ENCODE peak calls at places on chromosomes 12 and 14, in five cellular contexts. L is EH, D is kidney tubule cell, X is ACHN, W is breast epithelium. F is an unnamed sample.

GRCh38 chr12:96422192-96422591 is 22.0 kb upstream of the CDK17 start:
- DNase-seq in L (peak; percentile 82), D (no peak), X (no peak), W (no peak), F (no peak)

GRCh38 chr12:45989277-45989856 is 1.0 kb downstream of the SCAF11 start:
- DNase-seq in L (no peak), D (no peak), X (peak; percentile 71), W (no peak), F (peak; percentile 1)

GRCh38 chr14:71716371-71716770 is 215.9 kb upstream of the RGS6 start:
- DNase-seq in L (peak; percentile 89), D (peak; percentile 5), X (no peak), W (no peak), F (no peak)

GRCh38 chr12:15014708-15015107 is 41.9 kb downstream of the PDE6H start:
- DNase-seq in L (no peak), D (no peak), X (no peak), W (no peak), F (no peak)

GRCh38 chr12:31585271-31585670 is 5.7 kb downstream of the DENND5B start:
- DNase-seq in L (peak; percentile 85), D (peak; percentile 77), X (peak; percentile 87), W (no peak), F (no peak)

GRCh38 chr14:58780595-58780994 is 142.8 kb downstream of the DACT1 start:
- DNase-seq in L (no peak), D (no peak), X (no peak), W (no peak), F (no peak)

GRCh38 chr12:7154901-7155470 is 24.8 kb downstream of the CLSTN3 start:
- DNase-seq in L (peak; percentile 70), D (no peak), X (no peak), W (no peak), F (no peak)

GRCh38 chr12:42135264-42135814 is 9.3 kb downstream of the GXYLT1 start:
- DNase-seq in L (peak; percentile 79), D (peak; percentile 44), X (no peak), W (no peak), F (no peak)

GRCh38 chr12:75765170-75766059 is 254.0 kb upstream of the KRR1 start:
- DNase-seq in L (no peak), D (no peak), X (no peak), W (no peak), F (no peak)

F was measured in SW480.